ENCODE peak calls at places on chromosomes 16 and 17, in five cellular contexts. One of them, this sample, is unnamed. For H3K4me1, the result is how much of the 10 kb centered on the place peaks cover.

GRCh38 chr16:12099451-12100123 is 123.1 kb downstream of the SNX29 start:
- DNase-seq in body of pancreas: no peak
- DNase-seq in heart left ventricle: no peak
- DNase-seq in A549: no peak
- DNase-seq in suprapubic skin: no peak
- DNase-seq in this sample: no peak

GRCh38 chr17:40058151-40058784 is 4.1 kb upstream of the MED24 start:
- DNase-seq in body of pancreas: no peak
- DNase-seq in heart left ventricle: no peak
- DNase-seq in A549: no peak
- DNase-seq in suprapubic skin: no peak
- DNase-seq in this sample: no peak

GRCh38 chr17:37830151-37830993 is 85.5 kb upstream of the HNF1B start:
- DNase-seq in body of pancreas: no peak
- DNase-seq in heart left ventricle: no peak
- DNase-seq in A549: no peak
- DNase-seq in suprapubic skin: no peak
- DNase-seq in this sample: no peak

GRCh38 chr17:16912021-16912962 is 59.6 kb downstream of the TNFRSF13B start:
- DNase-seq in body of pancreas: no peak
- DNase-seq in heart left ventricle: no peak
- DNase-seq in A549: no peak
- DNase-seq in suprapubic skin: no peak
- DNase-seq in this sample: no peak

GRCh38 chr16:3283525-3284447 is 495 bp downstream of the ZNF263 start:
- DNase-seq in body of pancreas: peak
- DNase-seq in heart left ventricle: peak
- DNase-seq in A549: no peak
- DNase-seq in suprapubic skin: peak
- DNase-seq in this sample: peak

GRCh38 chr16:88856122-88856827 is 472 bp downstream of the GALNS start:
- DNase-seq in body of pancreas: no peak
- DNase-seq in heart left ventricle: no peak
- DNase-seq in A549: no peak
- DNase-seq in suprapubic skin: no peak
- DNase-seq in this sample: no peak

GRCh38 chr17:35846055-35846809 is 22.5 kb downstream of the HEATR9 start:
- DNase-seq in body of pancreas: no peak
- DNase-seq in heart left ventricle: no peak
- DNase-seq in A549: no peak
- DNase-seq in suprapubic skin: no peak
- DNase-seq in this sample: no peak

GRCh38 chr16:50208460-50208931 is 55.4 kb downstream of the TENT4B start:
- DNase-seq in body of pancreas: no peak
- DNase-seq in heart left ventricle: no peak
- DNase-seq in A549: no peak
- DNase-seq in suprapubic skin: no peak
- DNase-seq in this sample: no peak

GRCh38 chr17:72123496-72123963 is 2.7 kb downstream of the SOX9 start:
- DNase-seq in body of pancreas: no peak
- DNase-seq in heart left ventricle: no peak
- DNase-seq in A549: no peak
- DNase-seq in suprapubic skin: no peak
- DNase-seq in this sample: no peak

GRCh38 chr16:57348361-57348760 is 10.2 kb upstream of the CCL22 start:
- DNase-seq in body of pancreas: no peak
- DNase-seq in heart left ventricle: no peak
- DNase-seq in A549: no peak
- DNase-seq in suprapubic skin: no peak
- DNase-seq in this sample: no peak

GRCh38 chr17:69047368-69048263 is 13.1 kb downstream of the ABCA9 start:
- DNase-seq in body of pancreas: peak
- DNase-seq in heart left ventricle: peak
- DNase-seq in A549: peak
- DNase-seq in suprapubic skin: no peak
- DNase-seq in this sample: peak

GRCh38 chr17:69485901-69486643 is 71.6 kb downstream of the MAP2K6 start:
- DNase-seq in body of pancreas: no peak
- DNase-seq in heart left ventricle: no peak
- DNase-seq in A549: peak
- DNase-seq in suprapubic skin: no peak
- DNase-seq in this sample: no peak

GRCh38 chr16:19153876-19154275 is 14.2 kb upstream of the SYT17 start:
- DNase-seq in body of pancreas: no peak
- DNase-seq in heart left ventricle: no peak
- DNase-seq in A549: peak
- DNase-seq in suprapubic skin: no peak
- DNase-seq in this sample: no peak

GRCh38 chr16:83907926-83908325 is 9.0 kb downstream of the MLYCD start:
- DNase-seq in body of pancreas: no peak
- DNase-seq in heart left ventricle: no peak
- DNase-seq in A549: no peak
- DNase-seq in suprapubic skin: no peak
- DNase-seq in this sample: no peak

GRCh38 chr16:50295541-50296132 is 29.3 kb downstream of the ADCY7 start:
- DNase-seq in body of pancreas: no peak
- DNase-seq in heart left ventricle: peak
- DNase-seq in A549: no peak
- DNase-seq in suprapubic skin: no peak
- DNase-seq in this sample: no peak

GRCh38 chr17:45752246-45752645 is 31.9 kb upstream of the CRHR1 start:
- DNase-seq in body of pancreas: no peak
- DNase-seq in heart left ventricle: no peak
- DNase-seq in A549: no peak
- DNase-seq in suprapubic skin: no peak
- DNase-seq in this sample: no peak

GRCh38 chr17:65154770-65155589 is 17.8 kb downstream of the RGS9 start:
- DNase-seq in body of pancreas: no peak
- DNase-seq in heart left ventricle: no peak
- DNase-seq in A549: peak
- DNase-seq in suprapubic skin: no peak
- DNase-seq in this sample: no peak

GRCh38 chr17:13337864-13338371 is 263.8 kb downstream of the HS3ST3A1 start:
- DNase-seq in body of pancreas: peak
- DNase-seq in heart left ventricle: no peak
- DNase-seq in A549: peak
- DNase-seq in suprapubic skin: no peak
- DNase-seq in this sample: peak

GRCh38 chr17:81977211-81978091 is at the start of gene ASPSCR1:
- DNase-seq in body of pancreas: peak
- DNase-seq in heart left ventricle: peak
- DNase-seq in A549: peak
- DNase-seq in suprapubic skin: peak
- DNase-seq in this sample: peak
- TF ChIP-seq POLR2A in body of pancreas: peak
- TF ChIP-seq POLR2A in heart left ventricle: no peak
- TF ChIP-seq POLR2A in A549: peak
- TF ChIP-seq POLR2A in suprapubic skin: peak
- TF ChIP-seq POLR2A in this sample: peak

GRCh38 chr16:8900343-8900742 is 18.2 kb downstream of the LITAFD start:
- DNase-seq in body of pancreas: no peak
- DNase-seq in heart left ventricle: no peak
- DNase-seq in A549: no peak
- DNase-seq in suprapubic skin: no peak
- DNase-seq in this sample: no peak
- H3K4me1 ChIP-seq in body of pancreas: under half
- H3K4me1 ChIP-seq in heart left ventricle: under half
- H3K4me1 ChIP-seq in A549: under half
- H3K4me1 ChIP-seq in suprapubic skin: under half
- H3K4me1 ChIP-seq in this sample: under half

GRCh38 chr16:67928147-67928546 is 3.5 kb downstream of the CTRL start:
- DNase-seq in body of pancreas: no peak
- DNase-seq in heart left ventricle: no peak
- DNase-seq in A549: no peak
- DNase-seq in suprapubic skin: no peak
- DNase-seq in this sample: no peak

GRCh38 chr16:67930678-67931211 is 917 bp downstream of the CTRL start:
- DNase-seq in body of pancreas: peak
- DNase-seq in heart left ventricle: no peak
- DNase-seq in A549: no peak
- DNase-seq in suprapubic skin: no peak
- DNase-seq in this sample: no peak

GRCh38 chr16:67930191-67930590 is 1.5 kb downstream of the CTRL start:
- DNase-seq in body of pancreas: no peak
- DNase-seq in heart left ventricle: no peak
- DNase-seq in A549: no peak
- DNase-seq in suprapubic skin: no peak
- DNase-seq in this sample: no peak

GRCh38 chr16:67927131-67927941 is 4.3 kb downstream of the CTRL start:
- DNase-seq in body of pancreas: peak
- DNase-seq in heart left ventricle: no peak
- DNase-seq in A549: no peak
- DNase-seq in suprapubic skin: no peak
- DNase-seq in this sample: no peak

GRCh38 chr16:67928561-67929364 is 2.9 kb downstream of the CTRL start:
- DNase-seq in body of pancreas: peak
- DNase-seq in heart left ventricle: peak
- DNase-seq in A549: peak
- DNase-seq in suprapubic skin: no peak
- DNase-seq in this sample: peak
- TF ChIP-seq POLR2A in body of pancreas: peak
- TF ChIP-seq POLR2A in heart left ventricle: no peak
- TF ChIP-seq POLR2A in A549: no peak
- TF ChIP-seq POLR2A in suprapubic skin: no peak
- TF ChIP-seq POLR2A in this sample: no peak

GRCh38 chr17:62178579-62178978 is 113.5 kb upstream of the MED13 start:
- DNase-seq in body of pancreas: peak
- DNase-seq in heart left ventricle: no peak
- DNase-seq in A549: peak
- DNase-seq in suprapubic skin: no peak
- DNase-seq in this sample: no peak
- H3K4me1 ChIP-seq in body of pancreas: under half
- H3K4me1 ChIP-seq in heart left ventricle: under half
- H3K4me1 ChIP-seq in A549: under half
- H3K4me1 ChIP-seq in suprapubic skin: under half
- H3K4me1 ChIP-seq in this sample: under half

GRCh38 chr17:21113106-21113690 is 13.6 kb upstream of the DHRS7B start:
- DNase-seq in body of pancreas: no peak
- DNase-seq in heart left ventricle: no peak
- DNase-seq in A549: no peak
- DNase-seq in suprapubic skin: no peak
- DNase-seq in this sample: no peak
- TF ChIP-seq POLR2A in body of pancreas: no peak
- TF ChIP-seq POLR2A in heart left ventricle: no peak
- TF ChIP-seq POLR2A in A549: no peak
- TF ChIP-seq POLR2A in suprapubic skin: no peak
- TF ChIP-seq POLR2A in this sample: no peak

GRCh38 chr17:4710693-4711634 is 532 bp downstream of the ARRB2 start:
- DNase-seq in body of pancreas: no peak
- DNase-seq in heart left ventricle: peak
- DNase-seq in A549: no peak
- DNase-seq in suprapubic skin: no peak
- DNase-seq in this sample: peak

GRCh38 chr17:4711671-4712111 is 1.3 kb downstream of the ARRB2 start:
- DNase-seq in body of pancreas: no peak
- DNase-seq in heart left ventricle: peak
- DNase-seq in A549: no peak
- DNase-seq in suprapubic skin: no peak
- DNase-seq in this sample: peak

GRCh38 chr17:4715071-4715749 is 4.8 kb downstream of the ARRB2 start:
- DNase-seq in body of pancreas: no peak
- DNase-seq in heart left ventricle: no peak
- DNase-seq in A549: no peak
- DNase-seq in suprapubic skin: no peak
- DNase-seq in this sample: no peak

GRCh38 chr17:4709794-4710692 is at the start of gene ARRB2:
- DNase-seq in body of pancreas: peak
- DNase-seq in heart left ventricle: peak
- DNase-seq in A549: peak
- DNase-seq in suprapubic skin: peak
- DNase-seq in this sample: peak

DNA sequence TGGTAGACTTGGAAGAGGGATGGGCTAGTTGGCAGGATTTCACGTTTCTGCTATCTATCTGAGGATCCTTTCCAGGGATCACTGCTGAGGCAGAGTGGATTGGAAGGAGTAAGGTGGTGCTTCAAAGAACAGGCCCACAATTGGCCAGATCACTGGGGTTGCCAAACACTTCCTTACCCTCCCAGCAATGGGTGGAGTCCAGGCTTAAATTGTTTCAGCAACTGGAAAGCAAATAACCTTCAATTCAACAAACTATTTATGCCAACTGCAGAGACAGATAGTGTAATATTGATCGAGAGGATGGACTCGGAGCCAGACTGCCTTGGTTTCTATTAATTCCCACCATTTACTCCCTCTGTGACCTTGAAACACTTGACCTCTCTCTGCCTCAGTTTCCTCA is 2.1 kb downstream of the ARRB2 start:
- DNase-seq in body of pancreas: no peak
- DNase-seq in heart left ventricle: no peak
- DNase-seq in A549: no peak
- DNase-seq in suprapubic skin: no peak
- DNase-seq in this sample: peak
- H3K4me1 ChIP-seq in body of pancreas: under half
- H3K4me1 ChIP-seq in heart left ventricle: under half
- H3K4me1 ChIP-seq in A549: under half
- H3K4me1 ChIP-seq in suprapubic skin: under half
- H3K4me1 ChIP-seq in this sample: under half

GRCh38 chr17:11601661-11602060 is 3.4 kb downstream of the DNAH9 start:
- DNase-seq in body of pancreas: no peak
- DNase-seq in heart left ventricle: no peak
- DNase-seq in A549: no peak
- DNase-seq in suprapubic skin: no peak
- DNase-seq in this sample: no peak

DNA sequence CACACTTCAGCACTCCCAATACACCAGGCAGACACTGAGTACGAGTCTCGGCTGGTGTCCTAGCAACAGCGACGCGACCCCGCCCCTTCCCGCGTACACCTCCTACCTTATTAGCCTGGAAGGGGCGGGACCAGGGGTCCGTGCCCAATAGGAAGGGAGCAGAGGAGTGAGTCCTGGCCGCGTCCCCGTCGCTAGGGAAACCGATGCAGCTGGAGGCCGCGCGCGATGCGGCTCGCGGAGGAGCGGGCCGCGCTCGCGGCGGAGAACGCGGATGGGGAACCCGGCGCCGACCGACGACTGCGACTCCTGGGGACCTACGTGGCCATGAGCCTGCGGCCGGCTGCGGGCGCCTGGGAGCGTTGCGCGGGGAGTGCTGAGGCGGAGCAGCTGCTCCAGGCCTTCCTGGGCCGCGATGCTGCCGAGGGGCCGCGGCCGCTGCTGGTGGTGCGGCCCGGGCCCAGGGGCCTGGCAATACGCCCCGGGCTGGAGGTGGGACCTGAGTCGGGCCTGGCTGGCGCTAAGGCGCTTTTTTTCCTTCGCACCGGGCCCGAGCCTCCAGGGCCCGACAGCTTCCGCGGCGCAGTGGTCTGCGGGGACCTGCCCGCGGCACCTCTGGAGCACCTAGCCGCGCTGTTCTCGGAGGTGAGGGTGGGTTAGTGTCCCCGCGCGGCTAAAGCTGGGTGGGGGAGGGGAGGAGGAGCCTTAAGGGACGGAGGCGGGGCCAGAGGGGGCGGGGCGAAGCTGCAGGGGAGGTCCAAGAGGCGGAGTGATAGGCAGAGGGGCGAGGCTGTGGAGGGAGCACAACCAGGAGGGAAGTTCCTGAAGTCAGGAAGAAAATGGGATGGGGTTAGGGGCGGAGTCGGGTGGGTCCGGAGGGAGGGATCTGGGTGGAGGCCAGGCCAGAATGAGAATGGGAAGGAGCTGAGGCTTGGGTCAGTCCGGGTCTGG is at the start of gene DNAH9:
- DNase-seq in body of pancreas: peak
- DNase-seq in heart left ventricle: peak
- DNase-seq in A549: peak
- DNase-seq in suprapubic skin: peak
- DNase-seq in this sample: peak
- TF ChIP-seq POLR2A in body of pancreas: peak
- TF ChIP-seq POLR2A in heart left ventricle: no peak
- TF ChIP-seq POLR2A in A549: no peak
- TF ChIP-seq POLR2A in suprapubic skin: no peak
- TF ChIP-seq POLR2A in this sample: peak

GRCh38 chr17:42844761-42845555 is 578 bp downstream of the AOC2 start:
- DNase-seq in body of pancreas: no peak
- DNase-seq in heart left ventricle: no peak
- DNase-seq in A549: no peak
- DNase-seq in suprapubic skin: no peak
- DNase-seq in this sample: peak
- H3K4me1 ChIP-seq in body of pancreas: under half
- H3K4me1 ChIP-seq in heart left ventricle: under half
- H3K4me1 ChIP-seq in A549: under half
- H3K4me1 ChIP-seq in suprapubic skin: under half
- H3K4me1 ChIP-seq in this sample: under half